ENCODE peak calls at places on chromosomes 13 and 19, in six cellular contexts. U is NB4, G is A549, K is HepG2, Z is GM12878, B is K562. L is an unnamed sample.

GRCh38 chr19:47613165-47614146 is 4.5 kb downstream of the BICRA start:
- DNase-seq in Z (no peak), K (no peak), B (no peak), G (no peak), U (no peak), L (peak)

GRCh38 chr19:50361290-50362029 is 4.0 kb downstream of the NAPSA start:
- DNase-seq in K (no peak), Z (no peak), G (peak), U (no peak), B (peak), L (no peak)

GRCh38 chr13:43728411-43728810 is 58.4 kb downstream of the ENOX1 start:
- DNase-seq in G (no peak), K (no peak), U (no peak), Z (no peak), B (no peak), L (no peak)

GRCh38 chr19:4352701-4353121 is 9.3 kb downstream of the MPND start:
- DNase-seq in G (peak), K (peak), Z (no peak), U (peak), B (peak), L (peak)

GRCh38 chr19:51259348-51260245 is 8.7 kb downstream of the SIGLECL1 start:
- DNase-seq in Z (peak), B (peak), G (peak), U (peak), K (peak), L (peak)

GRCh38 chr13:100059827-100060226 is 29.1 kb upstream of the PCCA start:
- DNase-seq in U (no peak), Z (no peak), K (no peak), G (no peak), B (no peak), L (no peak)

GRCh38 chr19:47122359-47123335 is 8.0 kb upstream of the SAE1 start:
- DNase-seq in K (peak), Z (no peak), U (no peak), B (no peak), G (peak), L (no peak)

GRCh38 chr19:54104998-54105715 is 2.5 kb downstream of the NDUFA3 start:
- DNase-seq in U (no peak), B (no peak), Z (no peak), K (no peak), G (no peak), L (no peak)

GRCh38 chr19:42216653-42217521 is 590 bp downstream of the DEDD2 start:
- DNase-seq in G (no peak), U (peak), Z (no peak), K (peak), B (peak), L (peak)

GRCh38 chr19:806815-807421 is 9.7 kb downstream of the PTBP1 start:
- DNase-seq in K (no peak), U (no peak), Z (no peak), G (no peak), B (no peak), L (no peak)

GRCh38 chr13:49669735-49670309 is 21.5 kb downstream of the EBPL start:
- DNase-seq in G (peak), K (peak), B (peak), U (peak), Z (no peak), L (peak)

GRCh38 chr19:28744014-28744413 is 468.9 kb downstream of the UQCRFS1 start:
- DNase-seq in B (no peak), Z (no peak), U (no peak), G (no peak), K (no peak), L (no peak)

GRCh38 chr13:30409911-30410704 is 12.2 kb upstream of the UBE2L5 start:
- DNase-seq in B (no peak), G (peak), Z (no peak), K (no peak), U (no peak), L (no peak)

GRCh38 chr19:41860419-41861097 is 503 bp downstream of the RPS19 start:
- DNase-seq in Z (no peak), G (no peak), U (no peak), K (no peak), B (no peak), L (peak)

GRCh38 chr13:64480206-64480605 is 2749.9 kb downstream of the PCDH9 start:
- DNase-seq in K (no peak), U (no peak), G (no peak), B (no peak), Z (no peak), L (no peak)

GRCh38 chr19:49741210-49741844 is 21.8 kb downstream of the TSKS start:
- DNase-seq in G (no peak), B (peak), K (peak), Z (no peak), U (peak), L (no peak)

DNA sequence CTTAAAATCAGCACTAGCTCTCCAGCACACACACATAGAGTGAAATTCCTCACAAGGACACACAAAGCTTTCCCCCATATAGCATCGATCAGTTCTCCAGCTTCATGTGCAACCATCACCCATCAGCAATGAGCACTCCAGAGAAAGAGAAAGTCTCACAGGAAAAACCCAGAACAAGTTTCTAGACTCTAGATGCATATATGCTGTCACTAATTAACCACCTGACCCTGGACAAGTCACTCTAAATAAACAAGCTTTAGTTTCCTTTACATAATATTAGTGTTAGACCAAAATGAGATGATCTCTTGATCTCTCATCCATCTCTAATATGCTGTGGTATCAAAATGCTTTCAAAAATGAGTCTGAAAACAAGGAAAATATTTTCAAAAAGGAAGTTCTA is 81.2 kb downstream of the TBC1D4 start:
- DNase-seq in B (no peak), K (peak), Z (no peak), U (no peak), G (no peak), L (no peak)
- TF ChIP-seq MYC in B (no peak), K (no peak), Z (no peak), U (no peak), G (no peak), L (no peak)

GRCh38 chr19:43779147-43779819 is 1.5 kb downstream of the KCNN4 start:
- DNase-seq in B (no peak), U (peak), K (no peak), G (no peak), Z (no peak), L (no peak)
- TF ChIP-seq MYC in B (no peak), U (no peak), K (no peak), G (no peak), Z (no peak), L (no peak)

GRCh38 chr19:5360003-5360820 is 19.6 kb upstream of the PTPRS start:
- DNase-seq in U (no peak), Z (no peak), G (no peak), B (no peak), K (no peak), L (no peak)
- TF ChIP-seq MYC in U (no peak), Z (no peak), G (no peak), B (no peak), K (no peak), L (no peak)

GRCh38 chr19:18280247-18281081 is 958 bp downstream of the JUND start:
- DNase-seq in Z (no peak), U (peak), B (peak), G (peak), K (peak), L (peak)

GRCh38 chr19:18282021-18282787 is 782 bp upstream of the JUND start:
- DNase-seq in Z (no peak), K (peak), B (no peak), U (peak), G (no peak), L (peak)

GRCh38 chr19:18279516-18280246 is 1.7 kb downstream of the JUND start:
- DNase-seq in Z (peak), B (peak), U (peak), G (peak), K (peak), L (peak)

GRCh38 chr19:18282788-18283141 is 1.3 kb upstream of the JUND start:
- DNase-seq in G (peak), U (peak), B (no peak), K (peak), Z (no peak), L (no peak)

DNA sequence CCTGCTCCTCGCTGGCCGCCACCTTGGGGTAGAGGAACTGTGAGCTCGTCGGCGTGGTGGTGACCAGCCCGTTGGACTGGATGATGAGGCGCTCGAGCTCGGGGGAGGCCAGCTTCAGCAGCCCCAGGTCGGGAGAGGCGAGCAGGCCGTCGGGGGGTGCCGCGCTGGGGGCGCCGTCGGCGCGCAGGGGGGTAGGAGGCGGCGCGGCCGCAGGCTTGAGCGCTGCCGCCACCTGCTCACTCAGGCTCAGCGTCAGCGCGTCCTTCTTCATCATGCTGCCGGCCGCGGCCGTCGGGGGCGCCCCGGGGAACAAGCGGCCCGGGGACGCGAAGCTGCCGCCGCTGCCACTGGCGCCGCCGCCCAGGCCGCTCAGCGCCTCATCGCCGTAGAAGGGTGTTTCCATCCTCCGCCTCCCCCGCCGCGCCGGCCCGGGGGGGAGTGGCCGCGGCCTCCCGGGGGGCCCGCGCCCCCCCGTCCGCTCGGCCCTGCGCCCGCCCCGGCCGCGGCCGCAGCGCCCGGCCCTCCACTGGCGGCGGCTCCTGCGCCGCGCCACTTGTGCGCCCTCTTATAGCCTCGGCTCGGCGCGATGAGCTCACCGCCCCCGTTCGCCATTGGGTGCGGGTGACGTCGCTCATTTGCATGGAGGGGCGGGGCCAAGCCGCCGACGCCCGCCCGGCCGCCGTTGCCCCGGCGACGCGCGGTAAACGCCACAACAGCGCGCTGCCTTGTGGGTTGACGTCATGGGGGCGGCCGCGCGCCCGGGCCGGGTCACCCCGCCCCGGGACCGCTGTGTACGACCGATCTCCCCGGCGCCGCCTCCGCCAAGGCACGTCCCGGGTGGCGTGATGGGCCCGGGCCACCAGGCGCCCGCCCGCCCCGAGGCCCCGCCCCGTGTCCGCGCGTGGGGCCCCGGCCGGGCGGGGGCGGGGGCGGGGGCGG is at the start of gene JUND:
- DNase-seq in B (peak), K (peak), U (peak), G (peak), Z (peak), L (peak)
- TF ChIP-seq MYC in B (peak), K (peak), U (no peak), G (no peak), Z (no peak), L (no peak)

GRCh38 chr13:112183544-112184145 is 116.7 kb downstream of the SOX1 start:
- DNase-seq in U (no peak), G (no peak), K (no peak), Z (no peak), B (no peak), L (no peak)
- TF ChIP-seq MYC in U (no peak), G (no peak), K (no peak), Z (no peak), B (no peak), L (no peak)